ENCODE peak calls at places on chromosomes 6 and 20, in four cellular contexts. S, A, I and K are unnamed samples.

GRCh38 chr6:5832621-5833107 is 174.1 kb downstream of the NRN1 start:
- DNase-seq in S (no peak), A (no peak), I (no peak), K (no peak)

GRCh38 chr20:2296545-2297351 is 947 bp downstream of the TGM3 start:
- DNase-seq in S (no peak), A (no peak), I (no peak), K (no peak)

GRCh38 chr6:45619994-45620471 is 242.3 kb upstream of the SUPT3H start:
- DNase-seq in S (no peak), A (no peak), I (peak; percentile 63), K (no peak)

GRCh38 chr6:15941168-15941567 is 187.7 kb upstream of the MYLIP start:
- DNase-seq in S (no peak), A (no peak), I (no peak), K (no peak)

GRCh38 chr6:107128175-107128574 is 12.9 kb upstream of the BEND3 start:
- DNase-seq in S (no peak), A (no peak), I (peak; percentile 61), K (no peak)

GRCh38 chr6:34243901-34244884 is 4.6 kb downstream of the SMIM29 start:
- DNase-seq in S (peak; percentile 53), A (peak; percentile 94), I (peak; percentile 95), K (peak; percentile 75)

GRCh38 chr6:27558028-27558724 is 85.3 kb upstream of the ZNF184 start:
- DNase-seq in S (no peak), A (no peak), I (no peak), K (no peak)

GRCh38 chr20:57952136-57952535 is 242.3 kb upstream of the PMEPA1 start:
- DNase-seq in S (no peak), A (no peak), I (no peak), K (no peak)

GRCh38 chr20:62858059-62858458 is 3.6 kb downstream of the TCFL5 start:
- DNase-seq in S (no peak), A (no peak), I (no peak), K (no peak)

GRCh38 chr6:108102965-108103364 is 28.4 kb upstream of the OSTM1 start:
- DNase-seq in S (no peak), A (no peak), I (no peak), K (no peak)

GRCh38 chr20:6735913-6736845 is 31.3 kb upstream of the BMP2 start:
- DNase-seq in S (no peak), A (no peak), I (no peak), K (no peak)

GRCh38 chr6:129767776-129768490 is 58.0 kb upstream of the ARHGAP18 start:
- DNase-seq in S (no peak), A (no peak), I (peak; percentile 33), K (no peak)

GRCh38 chr20:25547063-25547462 is 38.3 kb downstream of the NINL start:
- DNase-seq in S (no peak), A (no peak), I (no peak), K (no peak)

DNA sequence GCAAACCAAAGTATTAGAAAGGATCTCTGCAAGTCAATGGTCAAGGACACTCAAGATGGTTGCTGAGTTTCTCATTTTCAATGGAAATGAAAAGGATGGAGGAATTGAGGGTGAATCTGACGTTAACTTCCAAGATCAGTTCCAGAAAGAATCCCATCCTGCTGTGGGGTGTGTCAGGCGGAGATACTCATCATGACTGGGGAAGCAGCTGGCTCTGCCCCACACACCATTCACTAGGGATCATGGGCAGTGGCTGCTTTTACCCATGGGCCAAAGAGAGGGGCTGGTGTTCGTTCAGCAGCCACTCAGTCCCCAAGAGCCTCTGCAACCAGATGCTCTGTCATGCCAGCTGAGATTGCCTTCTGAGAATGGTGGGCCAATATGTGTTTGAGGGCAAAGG is 102.3 kb upstream of the KCNK16 start:
- DNase-seq in S (no peak), A (no peak), I (no peak), K (no peak)
- TF ChIP-seq MXI1 in S (no peak), A (no peak), I (no peak), K (no peak)

DNA sequence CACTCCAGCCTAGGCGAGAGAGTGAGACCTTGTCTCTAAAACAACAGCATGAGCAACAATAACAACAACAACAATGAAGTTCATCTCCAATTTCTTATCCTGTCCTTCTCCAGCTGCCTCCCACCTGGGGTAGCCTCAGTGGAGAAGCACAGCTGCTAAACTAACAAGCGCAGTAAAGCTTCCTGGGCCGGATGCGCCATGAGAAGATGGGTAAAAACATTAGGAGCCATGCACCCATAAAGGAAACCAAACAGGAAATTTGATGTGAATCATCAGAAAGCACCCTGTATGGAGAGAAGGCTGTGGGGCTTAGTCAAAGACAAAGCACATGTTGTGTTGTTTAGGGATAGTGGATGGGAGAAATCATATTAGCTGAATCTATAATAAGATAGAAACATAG is 61.1 kb upstream of the CCN6 start:
- DNase-seq in S (no peak), A (no peak), I (peak; percentile 52), K (no peak)
- TF ChIP-seq MXI1 in S (no peak), A (no peak), I (no peak), K (no peak)

GRCh38 chr6:1609662-1610496 is at the start of gene FOXC1:
- DNase-seq in S (peak; percentile 97), A (no peak), I (peak; percentile 94), K (peak; percentile 71)
- TF ChIP-seq MXI1 in S (peak; percentile 57), A (no peak), I (peak; percentile 9), K (no peak)

GRCh38 chr6:143842902-143843688 is at the start of gene LTV1:
- DNase-seq in S (peak; percentile 97), A (peak; percentile 99), I (peak; percentile 96), K (peak; percentile 98)

GRCh38 chr6:143842468-143842901 is 653 bp upstream of the LTV1 start:
- DNase-seq in S (no peak), A (no peak), I (peak; percentile 59), K (no peak)

GRCh38 chr6:143838395-143838794 is 4.7 kb upstream of the LTV1 start:
- DNase-seq in S (no peak), A (no peak), I (no peak), K (peak; percentile 51)

GRCh38 chr6:143843689-143844405 is 709 bp downstream of the LTV1 start:
- DNase-seq in S (peak; percentile 11), A (peak; percentile 42), I (peak; percentile 11), K (peak; percentile 13)

GRCh38 chr6:143840595-143840994 is 2.5 kb upstream of the LTV1 start:
- DNase-seq in S (no peak), A (no peak), I (no peak), K (no peak)
- TF ChIP-seq MXI1 in S (no peak), A (no peak), I (no peak), K (no peak)

GRCh38 chr20:35454881-35455609 is at the start of gene CEP250:
- DNase-seq in S (peak; percentile 96), A (peak; percentile 97), I (peak; percentile 92), K (peak; percentile 98)
- TF ChIP-seq MXI1 in S (peak; percentile 58), A (no peak), I (no peak), K (no peak)

DNA sequence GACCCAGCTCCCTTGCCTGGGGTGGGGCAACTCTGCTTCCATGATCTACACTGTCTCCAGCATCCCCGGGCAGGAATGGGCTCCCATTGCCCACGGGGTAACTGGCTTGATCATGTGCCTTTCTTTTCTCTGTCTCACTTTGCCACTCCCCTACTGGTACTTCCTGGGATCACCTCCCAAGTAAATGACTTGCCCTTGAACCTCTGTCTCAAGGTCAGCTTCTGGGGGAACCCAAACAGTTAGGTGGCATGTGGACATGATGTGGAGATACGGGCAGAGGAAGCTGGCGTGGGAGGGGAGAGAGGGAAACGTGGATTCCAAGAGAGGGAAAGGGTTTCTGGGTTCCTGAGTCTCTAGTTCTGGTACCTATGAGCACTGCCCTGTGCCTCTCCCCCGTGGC is 63.8 kb upstream of the RALY start:
- DNase-seq in S (no peak), A (no peak), I (no peak), K (no peak)
- TF ChIP-seq MXI1 in S (no peak), A (no peak), I (no peak), K (no peak)

GRCh38 chr6:151658091-151658490 is 149.4 kb upstream of the ESR1 start:
- DNase-seq in S (no peak), A (no peak), I (no peak), K (peak; percentile 90)
- TF ChIP-seq MXI1 in S (no peak), A (no peak), I (no peak), K (no peak)

DNA sequence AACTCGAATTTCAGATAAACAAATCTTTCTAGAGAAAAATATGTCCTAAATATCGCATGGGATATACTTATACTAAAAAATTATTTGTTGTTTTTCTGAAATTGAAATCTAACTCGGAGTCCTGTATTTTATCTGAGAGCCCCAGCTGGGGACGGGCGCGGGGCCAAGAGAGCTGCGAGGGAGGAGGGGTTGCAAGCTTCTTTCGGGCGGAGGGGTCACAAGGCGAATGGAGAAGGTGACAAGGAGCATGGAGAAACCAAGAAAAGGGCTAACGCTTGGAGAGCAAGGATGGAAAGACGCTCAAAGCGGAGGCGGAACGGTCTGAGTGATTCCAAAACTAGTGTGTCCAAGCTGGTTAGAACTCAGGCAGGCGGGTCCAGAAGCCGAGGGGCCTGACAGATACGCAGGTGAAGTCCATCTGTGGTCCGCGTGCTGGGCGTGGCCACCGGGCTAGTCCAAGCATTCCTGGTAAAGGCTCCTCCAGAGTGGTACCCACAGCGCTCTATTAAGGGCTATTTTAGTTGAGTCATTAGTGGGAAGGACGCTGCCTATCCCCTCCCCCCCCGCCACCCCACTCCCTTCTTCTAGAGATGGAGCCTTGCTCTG is 41.5 kb upstream of the ZNFX1 start:
- DNase-seq in S (no peak), A (peak; percentile 71), I (no peak), K (no peak)
- TF ChIP-seq MXI1 in S (no peak), A (no peak), I (no peak), K (no peak)

DNA sequence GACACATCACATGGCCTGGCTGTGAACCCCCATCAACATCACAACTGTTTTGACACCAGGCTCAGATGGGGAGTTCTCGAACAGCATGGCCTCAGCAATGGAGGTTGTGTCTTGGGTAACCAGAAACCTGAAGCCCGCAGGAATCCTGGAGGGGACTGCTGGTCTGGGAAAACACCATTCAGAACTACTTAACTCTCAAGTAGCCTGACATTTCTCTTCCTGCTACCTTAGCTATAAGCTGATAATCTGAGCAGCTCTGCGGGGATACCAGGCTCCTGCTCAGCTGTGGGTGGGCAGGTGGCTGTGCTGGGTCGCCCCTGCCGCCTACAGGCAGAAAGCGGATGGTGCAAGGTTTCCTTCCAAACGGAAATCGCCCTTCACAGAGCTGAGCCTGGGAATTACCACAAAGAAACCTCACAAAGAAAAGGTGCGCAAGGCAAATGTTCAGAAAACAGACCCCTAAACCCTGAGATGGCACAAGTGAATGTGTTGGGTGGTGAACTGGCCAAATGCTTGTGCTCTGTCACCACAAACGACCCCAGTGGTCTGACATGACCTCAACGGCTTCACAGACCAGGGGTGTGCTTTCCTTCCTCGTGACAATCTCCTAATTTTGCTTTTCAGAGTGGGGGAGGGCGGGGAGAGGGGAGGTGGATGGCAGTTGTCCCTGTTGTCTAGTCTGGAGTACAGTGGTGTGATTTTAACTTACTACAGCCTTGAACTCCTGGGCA is 29.5 kb downstream of the SNX5 start:
- DNase-seq in S (peak; percentile 80), A (peak; percentile 76), I (peak; percentile 67), K (peak; percentile 76)
- TF ChIP-seq MXI1 in S (no peak), A (no peak), I (no peak), K (peak; percentile 19)